ENCODE peak calls at places on chromosomes 12 and 14, in nine cellular contexts. One of them, this sample, is unnamed.

GRCh38 chr12:104276192-104277131 is 27.1 kb upstream of the EID3 start:
- DNase-seq in HCT116: no peak
- DNase-seq in SHP77: no peak
- DNase-seq in AG20443: no peak
- DNase-seq in activated B cell treated with CpG ODN at 0.5 μM for 24 hours: no peak
- DNase-seq in H54: no peak
- DNase-seq in OCI-LY7: peak; percentile 65
- DNase-seq in neural progenitor cell: no peak
- DNase-seq in PC-3: peak; percentile 95
- DNase-seq in this sample: no peak

GRCh38 chr12:121576851-121577391 is 3.9 kb downstream of the KDM2B start:
- DNase-seq in PC-3: peak; percentile 89
- DNase-seq in H54: no peak
- DNase-seq in neural progenitor cell: peak; percentile 95
- DNase-seq in HCT116: no peak
- DNase-seq in SHP77: no peak
- DNase-seq in OCI-LY7: no peak
- DNase-seq in activated B cell treated with CpG ODN at 0.5 μM for 24 hours: no peak
- DNase-seq in AG20443: peak; percentile 78
- DNase-seq in this sample: no peak

GRCh38 chr14:82075566-82075965 is 541.9 kb upstream of the SEL1L start:
- DNase-seq in activated B cell treated with CpG ODN at 0.5 μM for 24 hours: no peak
- DNase-seq in PC-3: peak; percentile 26
- DNase-seq in AG20443: peak; percentile 7
- DNase-seq in neural progenitor cell: peak; percentile 89
- DNase-seq in SHP77: no peak
- DNase-seq in HCT116: no peak
- DNase-seq in H54: no peak
- DNase-seq in OCI-LY7: peak; percentile 31
- DNase-seq in this sample: peak; percentile 51

GRCh38 chr14:102893452-102893851 is 29.0 kb upstream of the AMN start:
- DNase-seq in OCI-LY7: no peak
- DNase-seq in PC-3: no peak
- DNase-seq in H54: no peak
- DNase-seq in AG20443: peak; percentile 92
- DNase-seq in HCT116: no peak
- DNase-seq in neural progenitor cell: no peak
- DNase-seq in SHP77: no peak
- DNase-seq in activated B cell treated with CpG ODN at 0.5 μM for 24 hours: no peak
- DNase-seq in this sample: no peak

GRCh38 chr12:103387385-103387784 is 108.4 kb downstream of the C12orf42 start:
- DNase-seq in neural progenitor cell: no peak
- DNase-seq in HCT116: no peak
- DNase-seq in H54: no peak
- DNase-seq in activated B cell treated with CpG ODN at 0.5 μM for 24 hours: no peak
- DNase-seq in SHP77: peak; percentile 67
- DNase-seq in OCI-LY7: no peak
- DNase-seq in PC-3: no peak
- DNase-seq in AG20443: no peak
- DNase-seq in this sample: no peak

GRCh38 chr14:81435578-81436295 is 35.6 kb upstream of the STON2 start:
- DNase-seq in neural progenitor cell: peak; percentile 88
- DNase-seq in H54: no peak
- DNase-seq in AG20443: peak; percentile 52
- DNase-seq in PC-3: peak; percentile 57
- DNase-seq in HCT116: no peak
- DNase-seq in OCI-LY7: peak; percentile 14
- DNase-seq in activated B cell treated with CpG ODN at 0.5 μM for 24 hours: peak; percentile 22
- DNase-seq in SHP77: peak; percentile 16
- DNase-seq in this sample: peak; percentile 62

GRCh38 chr14:73223049-73223448 is 14.3 kb upstream of the PAPLN start:
- DNase-seq in HCT116: no peak
- DNase-seq in AG20443: peak; percentile 51
- DNase-seq in SHP77: no peak
- DNase-seq in activated B cell treated with CpG ODN at 0.5 μM for 24 hours: no peak
- DNase-seq in H54: no peak
- DNase-seq in neural progenitor cell: no peak
- DNase-seq in PC-3: no peak
- DNase-seq in OCI-LY7: peak; percentile 31
- DNase-seq in this sample: peak; percentile 41

GRCh38 chr12:111330800-111331752 is 37.8 kb downstream of the PHETA1 start:
- DNase-seq in SHP77: peak; percentile 45
- DNase-seq in HCT116: peak; percentile 42
- DNase-seq in PC-3: peak; percentile 83
- DNase-seq in OCI-LY7: peak; percentile 61
- DNase-seq in activated B cell treated with CpG ODN at 0.5 μM for 24 hours: no peak
- DNase-seq in AG20443: peak; percentile 78
- DNase-seq in H54: peak; percentile 56
- DNase-seq in neural progenitor cell: peak; percentile 74
- DNase-seq in this sample: no peak

GRCh38 chr12:39199371-39199770 is 243.5 kb downstream of the KIF21A start:
- DNase-seq in HCT116: no peak
- DNase-seq in AG20443: no peak
- DNase-seq in PC-3: no peak
- DNase-seq in neural progenitor cell: no peak
- DNase-seq in OCI-LY7: no peak
- DNase-seq in H54: no peak
- DNase-seq in SHP77: no peak
- DNase-seq in activated B cell treated with CpG ODN at 0.5 μM for 24 hours: no peak
- DNase-seq in this sample: no peak

GRCh38 chr12:124734224-124734788 is 129.4 kb downstream of the SCARB1 start:
- DNase-seq in activated B cell treated with CpG ODN at 0.5 μM for 24 hours: no peak
- DNase-seq in SHP77: no peak
- DNase-seq in HCT116: no peak
- DNase-seq in H54: no peak
- DNase-seq in neural progenitor cell: peak; percentile 94
- DNase-seq in OCI-LY7: no peak
- DNase-seq in AG20443: no peak
- DNase-seq in PC-3: no peak
- DNase-seq in this sample: no peak

GRCh38 chr14:85471156-85471555 is 58.8 kb upstream of the FLRT2 start:
- DNase-seq in H54: no peak
- DNase-seq in SHP77: no peak
- DNase-seq in PC-3: no peak
- DNase-seq in neural progenitor cell: no peak
- DNase-seq in HCT116: no peak
- DNase-seq in activated B cell treated with CpG ODN at 0.5 μM for 24 hours: no peak
- DNase-seq in OCI-LY7: no peak
- DNase-seq in AG20443: peak; percentile 43
- DNase-seq in this sample: no peak

This sample was measured in aorta.